ENCODE peak calls at places on chromosomes 12 and 14, in seven cellular contexts. N is HFFc6; I is tibial nerve; F is tibial artery; X is ELR; G is epithelial cell of esophagus; Y is stimulated activated CD8-positive, alpha-beta memory T cell treated with anti-CD3 and anti-CD28 coated beads, Interleukin-7, amount 100 ng/mL, for 1 hour. M is an unnamed sample.

GRCh38 chr12:93115646-93116045 is 186.6 kb upstream of the EEA1 start:
- DNase-seq in N (no peak), I (no peak), F (no peak), X (no peak), G (no peak), Y (no peak), M (no peak)

GRCh38 chr12:13489246-13489645 is 292.7 kb downstream of the EMP1 start:
- DNase-seq in N (no peak), I (no peak), F (no peak), X (no peak), G (no peak), Y (no peak), M (no peak)

GRCh38 chr12:89839427-89839826 is 130.8 kb upstream of the ATP2B1 start:
- DNase-seq in N (no peak), I (no peak), F (no peak), X (no peak), G (no peak), Y (no peak), M (no peak)

GRCh38 chr12:41190360-41190759 is 2.2 kb downstream of the PDZRN4 start:
- DNase-seq in N (no peak), I (peak; percentile 19), F (no peak), X (peak; percentile 4), G (peak; percentile 22), Y (no peak), M (no peak)

GRCh38 chr14:67782090-67782489 is 34.3 kb downstream of the ZFYVE26 start:
- DNase-seq in N (no peak), I (no peak), F (no peak), X (no peak), G (no peak), Y (no peak), M (no peak)

GRCh38 chr14:48560421-48560820 is 885.0 kb upstream of the MDGA2 start:
- DNase-seq in N (no peak), I (no peak), F (no peak), X (no peak), G (no peak), Y (no peak), M (no peak)

GRCh38 chr12:42855362-42855950 is 265.9 kb upstream of the PRICKLE1 start:
- DNase-seq in N (no peak), I (no peak), F (no peak), X (no peak), G (no peak), Y (no peak), M (no peak)

GRCh38 chr14:105158804-105159203 is 9.8 kb downstream of the JAG2 start:
- DNase-seq in N (no peak), I (no peak), F (no peak), X (no peak), G (no peak), Y (no peak), M (no peak)

GRCh38 chr12:12333980-12334709 is 15.9 kb downstream of the MANSC1 start:
- DNase-seq in N (peak; percentile 28), I (peak; percentile 17), F (no peak), X (peak; percentile 72), G (peak; percentile 56), Y (peak; percentile 21), M (peak; percentile 40)

GRCh38 chr14:67359319-67359774 is 257 bp downstream of the ATP6V1D start:
- DNase-seq in N (peak; percentile 65), I (no peak), F (no peak), X (peak; percentile 86), G (peak; percentile 71), Y (no peak), M (no peak)

GRCh38 chr14:95833429-95833828 is 43.2 kb upstream of the TUNAR start:
- DNase-seq in N (no peak), I (no peak), F (no peak), X (peak; percentile 8), G (no peak), Y (no peak), M (no peak)

GRCh38 chr12:78290606-78291345 is 460.1 kb downstream of the NAV3 start:
- DNase-seq in N (peak; percentile 78), I (no peak), F (no peak), X (peak; percentile 95), G (peak; percentile 80), Y (no peak), M (no peak)

GRCh38 chr12:105382771-105383632 is 52.5 kb downstream of the C12orf75 start:
- DNase-seq in N (peak; percentile 74), I (peak; percentile 71), F (no peak), X (peak; percentile 85), G (peak; percentile 75), Y (no peak), M (no peak)

GRCh38 chr12:113860059-113860820 is 105.9 kb downstream of the RBM19 start:
- DNase-seq in N (no peak), I (no peak), F (no peak), X (no peak), G (no peak), Y (no peak), M (no peak)

GRCh38 chr12:28162697-28163096 is 27.6 kb upstream of the CCDC91 start:
- DNase-seq in N (no peak), I (no peak), F (no peak), X (no peak), G (no peak), Y (no peak), M (no peak)

GRCh38 chr14:22920697-22921096 is 1.7 kb upstream of the RBM23 start:
- DNase-seq in N (no peak), I (no peak), F (no peak), X (no peak), G (no peak), Y (no peak), M (no peak)

GRCh38 chr12:63948211-63948610 is 103.7 kb downstream of the SRGAP1 start:
- DNase-seq in N (no peak), I (no peak), F (no peak), X (no peak), G (no peak), Y (no peak), M (no peak)

GRCh38 chr14:105885561-105886320 is 359.4 kb downstream of the TMEM121 start:
- DNase-seq in N (no peak), I (no peak), F (peak; percentile 8), X (no peak), G (no peak), Y (no peak), M (no peak)

GRCh38 chr12:106246891-106247730 is 709 bp downstream of the CKAP4 start:
- DNase-seq in N (peak; percentile 62), I (peak; percentile 59), F (peak; percentile 68), X (peak; percentile 70), G (peak; percentile 64), Y (no peak), M (peak; percentile 44)

GRCh38 chr12:27015730-27016076 is 1.5 kb upstream of the TM7SF3 start:
- DNase-seq in N (peak; percentile 16), I (no peak), F (no peak), X (peak; percentile 71), G (peak; percentile 53), Y (no peak), M (no peak)

GRCh38 chr12:131455218-131455506 is 255.7 kb upstream of the SFSWAP start:
- DNase-seq in N (no peak), I (no peak), F (no peak), X (no peak), G (no peak), Y (no peak), M (no peak)